ENCODE peak calls at places on chromosomes 3 and 15, in ten cellular contexts. One of them, this sample, is unnamed.

GRCh38 chr15:57036352-57036751 is 117.9 kb downstream of the TCF12 start:
- DNase-seq in progenitor cell of endocrine pancreas: no peak
- DNase-seq in foreskin fibroblast: no peak
- DNase-seq in mesothelial cell of epicardium: no peak
- DNase-seq in cardiac fibroblast: peak; percentile 24
- DNase-seq in cardiac muscle cell: no peak
- DNase-seq in breast epithelium: no peak
- DNase-seq in lung: no peak
- DNase-seq in spleen: no peak
- DNase-seq in WERI-Rb-1: no peak
- DNase-seq in this sample: no peak

GRCh38 chr15:70505411-70505919 is 257.9 kb downstream of the UACA start:
- DNase-seq in progenitor cell of endocrine pancreas: no peak
- DNase-seq in foreskin fibroblast: peak; percentile 81
- DNase-seq in mesothelial cell of epicardium: no peak
- DNase-seq in cardiac fibroblast: peak; percentile 79
- DNase-seq in cardiac muscle cell: no peak
- DNase-seq in breast epithelium: no peak
- DNase-seq in lung: no peak
- DNase-seq in spleen: peak; percentile 55
- DNase-seq in WERI-Rb-1: no peak
- DNase-seq in this sample: no peak

GRCh38 chr3:101850327-101851048 is 1.2 kb downstream of the NFKBIZ start:
- DNase-seq in progenitor cell of endocrine pancreas: no peak
- DNase-seq in foreskin fibroblast: peak; percentile 55
- DNase-seq in mesothelial cell of epicardium: no peak
- DNase-seq in cardiac fibroblast: peak; percentile 74
- DNase-seq in cardiac muscle cell: no peak
- DNase-seq in breast epithelium: no peak
- DNase-seq in lung: no peak
- DNase-seq in spleen: no peak
- DNase-seq in WERI-Rb-1: no peak
- DNase-seq in this sample: peak; percentile 56

GRCh38 chr3:13039286-13039896 is 33.8 kb downstream of the IQSEC1 start:
- DNase-seq in progenitor cell of endocrine pancreas: no peak
- DNase-seq in foreskin fibroblast: no peak
- DNase-seq in mesothelial cell of epicardium: no peak
- DNase-seq in cardiac fibroblast: no peak
- DNase-seq in cardiac muscle cell: no peak
- DNase-seq in breast epithelium: no peak
- DNase-seq in lung: no peak
- DNase-seq in spleen: no peak
- DNase-seq in WERI-Rb-1: peak; percentile 30
- DNase-seq in this sample: no peak

GRCh38 chr3:44323341-44323955 is 15.1 kb upstream of the TCAIM start:
- DNase-seq in progenitor cell of endocrine pancreas: peak; percentile 44
- DNase-seq in foreskin fibroblast: peak; percentile 78
- DNase-seq in mesothelial cell of epicardium: peak; percentile 43
- DNase-seq in cardiac fibroblast: peak; percentile 82
- DNase-seq in cardiac muscle cell: peak; percentile 72
- DNase-seq in breast epithelium: no peak
- DNase-seq in lung: no peak
- DNase-seq in spleen: no peak
- DNase-seq in WERI-Rb-1: peak; percentile 67
- DNase-seq in this sample: peak; percentile 34

GRCh38 chr3:14537590-14538450 is 2.3 kb downstream of the GRIP2 start:
- DNase-seq in progenitor cell of endocrine pancreas: no peak
- DNase-seq in foreskin fibroblast: no peak
- DNase-seq in mesothelial cell of epicardium: no peak
- DNase-seq in cardiac fibroblast: no peak
- DNase-seq in cardiac muscle cell: no peak
- DNase-seq in breast epithelium: no peak
- DNase-seq in lung: no peak
- DNase-seq in spleen: peak; percentile 65
- DNase-seq in WERI-Rb-1: peak; percentile 57
- DNase-seq in this sample: no peak

GRCh38 chr15:96343529-96344072 is 13.1 kb downstream of the NR2F2 start:
- DNase-seq in progenitor cell of endocrine pancreas: no peak
- DNase-seq in foreskin fibroblast: no peak
- DNase-seq in mesothelial cell of epicardium: peak; percentile 16
- DNase-seq in cardiac fibroblast: no peak
- DNase-seq in cardiac muscle cell: no peak
- DNase-seq in breast epithelium: no peak
- DNase-seq in lung: no peak
- DNase-seq in spleen: no peak
- DNase-seq in WERI-Rb-1: no peak
- DNase-seq in this sample: no peak

GRCh38 chr3:45547764-45548683 is 46.5 kb upstream of the LIMD1 start:
- DNase-seq in progenitor cell of endocrine pancreas: no peak
- DNase-seq in foreskin fibroblast: peak; percentile 97
- DNase-seq in mesothelial cell of epicardium: no peak
- DNase-seq in cardiac fibroblast: peak; percentile 31
- DNase-seq in cardiac muscle cell: no peak
- DNase-seq in breast epithelium: no peak
- DNase-seq in lung: no peak
- DNase-seq in spleen: no peak
- DNase-seq in WERI-Rb-1: no peak
- DNase-seq in this sample: no peak

GRCh38 chr3:97815149-97815917 is 6.5 kb upstream of the CRYBG3 start:
- DNase-seq in progenitor cell of endocrine pancreas: no peak
- DNase-seq in foreskin fibroblast: no peak
- DNase-seq in mesothelial cell of epicardium: no peak
- DNase-seq in cardiac fibroblast: no peak
- DNase-seq in cardiac muscle cell: no peak
- DNase-seq in breast epithelium: no peak
- DNase-seq in lung: no peak
- DNase-seq in spleen: no peak
- DNase-seq in WERI-Rb-1: no peak
- DNase-seq in this sample: no peak

DNA sequence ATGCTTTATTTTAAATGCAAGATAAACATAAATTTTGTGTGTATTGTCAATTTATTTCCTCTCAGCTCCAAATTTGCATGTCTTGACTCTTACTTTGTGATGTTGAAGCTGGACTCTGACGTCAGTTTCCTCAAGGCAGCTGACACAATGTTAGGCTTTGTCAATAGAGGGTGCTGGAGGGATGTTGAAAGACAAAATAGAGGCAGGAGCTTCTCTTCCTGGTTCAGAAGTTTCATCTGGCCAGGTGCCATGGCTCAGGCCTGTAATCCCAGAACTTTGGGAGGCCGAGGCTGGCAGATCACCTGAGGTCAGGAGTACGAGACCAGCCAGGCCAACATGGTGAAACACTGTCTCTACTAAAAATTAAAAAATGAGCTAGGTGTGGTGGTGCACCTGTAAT is 408.6 kb downstream of the GBE1 start:
- DNase-seq in progenitor cell of endocrine pancreas: no peak
- DNase-seq in foreskin fibroblast: peak; percentile 6
- DNase-seq in mesothelial cell of epicardium: no peak
- DNase-seq in cardiac fibroblast: peak; percentile 21
- DNase-seq in cardiac muscle cell: peak; percentile 36
- DNase-seq in breast epithelium: no peak
- DNase-seq in lung: no peak
- DNase-seq in spleen: no peak
- DNase-seq in WERI-Rb-1: peak; percentile 41
- DNase-seq in this sample: no peak
- TF ChIP-seq CTCF in progenitor cell of endocrine pancreas: peak; percentile 10
- TF ChIP-seq CTCF in foreskin fibroblast: no peak
- TF ChIP-seq CTCF in mesothelial cell of epicardium: no peak
- TF ChIP-seq CTCF in cardiac fibroblast: peak; percentile 26
- TF ChIP-seq CTCF in cardiac muscle cell: peak; percentile 24
- TF ChIP-seq CTCF in breast epithelium: no peak
- TF ChIP-seq CTCF in lung: no peak
- TF ChIP-seq CTCF in spleen: no peak
- TF ChIP-seq CTCF in WERI-Rb-1: peak; percentile 55
- TF ChIP-seq CTCF in this sample: peak; percentile 34

DNA sequence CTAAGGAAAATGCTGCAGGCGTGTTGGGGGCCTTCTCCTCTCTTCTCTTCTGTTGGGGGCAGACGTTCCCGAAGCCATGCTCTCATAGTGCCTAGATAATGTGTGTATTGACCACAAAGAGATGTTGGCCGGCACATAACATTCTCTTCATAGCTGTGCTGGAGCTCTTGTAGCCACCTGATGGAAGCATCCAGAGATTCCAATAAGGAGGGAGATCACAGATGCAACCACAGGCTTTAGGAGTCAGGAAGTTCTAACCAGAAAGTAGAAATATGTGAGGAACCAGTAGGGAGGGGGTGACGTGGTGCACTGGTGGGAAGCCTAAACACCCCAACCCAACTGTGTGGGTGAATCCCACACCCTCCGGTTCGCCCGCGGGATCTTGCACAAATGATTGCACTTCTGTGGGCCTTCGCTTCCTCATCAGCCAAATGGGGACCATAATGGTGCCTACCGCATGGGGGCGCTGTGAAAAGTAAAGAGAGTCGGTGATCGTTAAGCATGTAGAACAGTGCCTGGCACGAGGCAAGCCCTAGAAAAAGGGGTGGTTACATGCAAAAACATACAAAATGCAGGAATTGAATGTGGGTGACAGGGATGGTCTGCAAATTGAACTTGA is 87.8 kb downstream of the TOP2B start:
- DNase-seq in progenitor cell of endocrine pancreas: no peak
- DNase-seq in foreskin fibroblast: no peak
- DNase-seq in mesothelial cell of epicardium: no peak
- DNase-seq in cardiac fibroblast: no peak
- DNase-seq in cardiac muscle cell: no peak
- DNase-seq in breast epithelium: no peak
- DNase-seq in lung: no peak
- DNase-seq in spleen: no peak
- DNase-seq in WERI-Rb-1: no peak
- DNase-seq in this sample: no peak
- TF ChIP-seq CTCF in progenitor cell of endocrine pancreas: no peak
- TF ChIP-seq CTCF in foreskin fibroblast: no peak
- TF ChIP-seq CTCF in mesothelial cell of epicardium: no peak
- TF ChIP-seq CTCF in cardiac fibroblast: no peak
- TF ChIP-seq CTCF in cardiac muscle cell: no peak
- TF ChIP-seq CTCF in breast epithelium: no peak
- TF ChIP-seq CTCF in lung: no peak
- TF ChIP-seq CTCF in spleen: no peak
- TF ChIP-seq CTCF in WERI-Rb-1: peak; percentile 2
- TF ChIP-seq CTCF in this sample: no peak

GRCh38 chr3:24120434-24120833 is 175.3 kb downstream of the NR1D2 start:
- DNase-seq in progenitor cell of endocrine pancreas: no peak
- DNase-seq in foreskin fibroblast: no peak
- DNase-seq in mesothelial cell of epicardium: no peak
- DNase-seq in cardiac fibroblast: no peak
- DNase-seq in cardiac muscle cell: no peak
- DNase-seq in breast epithelium: no peak
- DNase-seq in lung: no peak
- DNase-seq in spleen: no peak
- DNase-seq in WERI-Rb-1: no peak
- DNase-seq in this sample: no peak

GRCh38 chr3:24129549-24129948 is 184.5 kb downstream of the NR1D2 start:
- DNase-seq in progenitor cell of endocrine pancreas: no peak
- DNase-seq in foreskin fibroblast: no peak
- DNase-seq in mesothelial cell of epicardium: no peak
- DNase-seq in cardiac fibroblast: no peak
- DNase-seq in cardiac muscle cell: no peak
- DNase-seq in breast epithelium: no peak
- DNase-seq in lung: no peak
- DNase-seq in spleen: no peak
- DNase-seq in WERI-Rb-1: peak; percentile 71
- DNase-seq in this sample: no peak

GRCh38 chr3:24128195-24129005 is 183.3 kb downstream of the NR1D2 start:
- DNase-seq in progenitor cell of endocrine pancreas: no peak
- DNase-seq in foreskin fibroblast: peak; percentile 90
- DNase-seq in mesothelial cell of epicardium: no peak
- DNase-seq in cardiac fibroblast: peak; percentile 86
- DNase-seq in cardiac muscle cell: no peak
- DNase-seq in breast epithelium: no peak
- DNase-seq in lung: no peak
- DNase-seq in spleen: no peak
- DNase-seq in WERI-Rb-1: no peak
- DNase-seq in this sample: no peak

GRCh38 chr3:24119321-24119751 is 174.2 kb downstream of the NR1D2 start:
- DNase-seq in progenitor cell of endocrine pancreas: no peak
- DNase-seq in foreskin fibroblast: peak; percentile 77
- DNase-seq in mesothelial cell of epicardium: no peak
- DNase-seq in cardiac fibroblast: peak; percentile 80
- DNase-seq in cardiac muscle cell: no peak
- DNase-seq in breast epithelium: no peak
- DNase-seq in lung: no peak
- DNase-seq in spleen: no peak
- DNase-seq in WERI-Rb-1: no peak
- DNase-seq in this sample: no peak

GRCh38 chr3:24123596-24123995 is 178.5 kb downstream of the NR1D2 start:
- DNase-seq in progenitor cell of endocrine pancreas: no peak
- DNase-seq in foreskin fibroblast: peak; percentile 69
- DNase-seq in mesothelial cell of epicardium: no peak
- DNase-seq in cardiac fibroblast: peak; percentile 50
- DNase-seq in cardiac muscle cell: no peak
- DNase-seq in breast epithelium: no peak
- DNase-seq in lung: no peak
- DNase-seq in spleen: no peak
- DNase-seq in WERI-Rb-1: no peak
- DNase-seq in this sample: no peak
- TF ChIP-seq CTCF in progenitor cell of endocrine pancreas: no peak
- TF ChIP-seq CTCF in foreskin fibroblast: no peak
- TF ChIP-seq CTCF in mesothelial cell of epicardium: no peak
- TF ChIP-seq CTCF in cardiac fibroblast: no peak
- TF ChIP-seq CTCF in cardiac muscle cell: no peak
- TF ChIP-seq CTCF in breast epithelium: no peak
- TF ChIP-seq CTCF in lung: no peak
- TF ChIP-seq CTCF in spleen: no peak
- TF ChIP-seq CTCF in WERI-Rb-1: no peak
- TF ChIP-seq CTCF in this sample: no peak

GRCh38 chr3:46934067-46934466 is 42.5 kb downstream of the CCDC12 start:
- DNase-seq in progenitor cell of endocrine pancreas: no peak
- DNase-seq in foreskin fibroblast: no peak
- DNase-seq in mesothelial cell of epicardium: no peak
- DNase-seq in cardiac fibroblast: peak; percentile 26
- DNase-seq in cardiac muscle cell: no peak
- DNase-seq in breast epithelium: no peak
- DNase-seq in lung: no peak
- DNase-seq in spleen: peak; percentile 68
- DNase-seq in WERI-Rb-1: no peak
- DNase-seq in this sample: no peak

GRCh38 chr3:46935989-46936620 is 40.4 kb downstream of the CCDC12 start:
- DNase-seq in progenitor cell of endocrine pancreas: no peak
- DNase-seq in foreskin fibroblast: no peak
- DNase-seq in mesothelial cell of epicardium: no peak
- DNase-seq in cardiac fibroblast: no peak
- DNase-seq in cardiac muscle cell: no peak
- DNase-seq in breast epithelium: no peak
- DNase-seq in lung: no peak
- DNase-seq in spleen: peak; percentile 51
- DNase-seq in WERI-Rb-1: no peak
- DNase-seq in this sample: no peak

GRCh38 chr3:46934508-46935167 is 41.9 kb downstream of the CCDC12 start:
- DNase-seq in progenitor cell of endocrine pancreas: no peak
- DNase-seq in foreskin fibroblast: peak; percentile 86
- DNase-seq in mesothelial cell of epicardium: no peak
- DNase-seq in cardiac fibroblast: peak; percentile 81
- DNase-seq in cardiac muscle cell: peak; percentile 63
- DNase-seq in breast epithelium: no peak
- DNase-seq in lung: no peak
- DNase-seq in spleen: peak; percentile 73
- DNase-seq in WERI-Rb-1: no peak
- DNase-seq in this sample: no peak

GRCh38 chr3:46936733-46937250 is 39.8 kb downstream of the CCDC12 start:
- DNase-seq in progenitor cell of endocrine pancreas: no peak
- DNase-seq in foreskin fibroblast: peak; percentile 78
- DNase-seq in mesothelial cell of epicardium: no peak
- DNase-seq in cardiac fibroblast: no peak
- DNase-seq in cardiac muscle cell: no peak
- DNase-seq in breast epithelium: peak; percentile 27
- DNase-seq in lung: no peak
- DNase-seq in spleen: peak; percentile 58
- DNase-seq in WERI-Rb-1: no peak
- DNase-seq in this sample: no peak

GRCh38 chr3:46935168-46935858 is 41.2 kb downstream of the CCDC12 start:
- DNase-seq in progenitor cell of endocrine pancreas: no peak
- DNase-seq in foreskin fibroblast: peak; percentile 95
- DNase-seq in mesothelial cell of epicardium: peak; percentile 58
- DNase-seq in cardiac fibroblast: peak; percentile 99
- DNase-seq in cardiac muscle cell: peak; percentile 89
- DNase-seq in breast epithelium: peak; percentile 58
- DNase-seq in lung: peak; percentile 83
- DNase-seq in spleen: peak; percentile 58
- DNase-seq in WERI-Rb-1: peak; percentile 24
- DNase-seq in this sample: no peak
- TF ChIP-seq CTCF in progenitor cell of endocrine pancreas: peak; percentile 36
- TF ChIP-seq CTCF in foreskin fibroblast: peak; percentile 82
- TF ChIP-seq CTCF in mesothelial cell of epicardium: no peak
- TF ChIP-seq CTCF in cardiac fibroblast: peak; percentile 83
- TF ChIP-seq CTCF in cardiac muscle cell: peak; percentile 83
- TF ChIP-seq CTCF in breast epithelium: peak; percentile 61
- TF ChIP-seq CTCF in lung: no peak
- TF ChIP-seq CTCF in spleen: peak; percentile 48
- TF ChIP-seq CTCF in WERI-Rb-1: no peak
- TF ChIP-seq CTCF in this sample: no peak

This sample was measured in GM13977.